ENCODE peak calls at places on chromosomes 13 and 19, in four cellular contexts. L is heart right ventricle, G is Panc1, K is hepatocyte. D is an unnamed sample.

GRCh38 chr13:77002590-77003190 is 10.8 kb downstream of the CLN5 start:
- DNase-seq in L (no peak), G (no peak), K (peak), D (no peak)

GRCh38 chr13:33633701-33634525 is 184.0 kb upstream of the RFC3 start:
- DNase-seq in L (no peak), G (no peak), K (no peak), D (no peak)

GRCh38 chr13:29266743-29267142 is 328.7 kb downstream of the SLC7A1 start:
- DNase-seq in L (no peak), G (no peak), K (no peak), D (no peak)

GRCh38 chr13:88643233-88643632 is 972.1 kb downstream of the SLITRK5 start:
- DNase-seq in L (no peak), G (no peak), K (no peak), D (no peak)

GRCh38 chr13:28268800-28269223 is 130.5 kb downstream of the PAN3 start:
- DNase-seq in L (no peak), G (no peak), K (no peak), D (no peak)

GRCh38 chr13:109412232-109412935 is 374.0 kb downstream of the IRS2 start:
- DNase-seq in L (peak), G (no peak), K (peak), D (peak)

GRCh38 chr13:44271915-44272341 is 101.7 kb upstream of the SERP2 start:
- DNase-seq in L (peak), G (no peak), K (no peak), D (no peak)

GRCh38 chr19:51023946-51024345 is 2.5 kb downstream of the KLK11 start:
- DNase-seq in L (no peak), G (no peak), K (no peak), D (no peak)

GRCh38 chr13:33153421-33154381 is 131.9 kb downstream of the STARD13 start:
- DNase-seq in L (peak), G (no peak), K (no peak), D (no peak)

GRCh38 chr13:29954082-29955043 is 103.9 kb upstream of the UBL3 start:
- DNase-seq in L (no peak), G (no peak), K (no peak), D (no peak)

GRCh38 chr19:7076151-7076550 is 6.6 kb downstream of the ZNF557 start:
- DNase-seq in L (no peak), G (no peak), K (no peak), D (no peak)

GRCh38 chr13:55090612-55091011 is 2050.1 kb upstream of the PRR20A start:
- DNase-seq in L (no peak), G (no peak), K (no peak), D (no peak)

GRCh38 chr19:33024398-33024797 is 40.3 kb downstream of the RHPN2 start:
- DNase-seq in L (no peak), G (no peak), K (no peak), D (no peak)

GRCh38 chr19:42255766-42256750 is 1.1 kb upstream of the ERF start:
- DNase-seq in L (peak), G (no peak), K (peak), D (peak)

GRCh38 chr13:34308725-34309124 is 490.8 kb downstream of the RFC3 start:
- DNase-seq in L (no peak), G (no peak), K (no peak), D (no peak)

GRCh38 chr19:52140077-52140710 is 456 bp upstream of the ZNF616 start:
- DNase-seq in L (no peak), G (no peak), K (no peak), D (no peak)

GRCh38 chr19:35168261-35168660 is 13.7 kb downstream of the FXYD5 start:
- DNase-seq in L (no peak), G (no peak), K (no peak), D (no peak)

GRCh38 chr19:58007285-58007684 is 4.7 kb upstream of the ZNF606 start:
- DNase-seq in L (no peak), G (no peak), K (no peak), D (peak)

GRCh38 chr19:11693505-11694499 is 44.9 kb downstream of the ZNF823 start:
- DNase-seq in L (no peak), G (no peak), K (peak), D (peak)

GRCh38 chr13:70014337-70014736 is 93.3 kb upstream of the ATXN8OS start:
- DNase-seq in L (no peak), G (no peak), K (no peak), D (no peak)

GRCh38 chr13:113555141-113555540 is 29.4 kb upstream of the TFDP1 start:
- DNase-seq in L (no peak), G (no peak), K (no peak), D (peak)

GRCh38 chr13:46893820-46894533 is 2.9 kb downstream of the HTR2A start:
- DNase-seq in L (peak), G (no peak), K (peak), D (peak)
- H3K27ac ChIP-seq in L (no peak), G (no peak), K (no peak), D (no peak)

DNA sequence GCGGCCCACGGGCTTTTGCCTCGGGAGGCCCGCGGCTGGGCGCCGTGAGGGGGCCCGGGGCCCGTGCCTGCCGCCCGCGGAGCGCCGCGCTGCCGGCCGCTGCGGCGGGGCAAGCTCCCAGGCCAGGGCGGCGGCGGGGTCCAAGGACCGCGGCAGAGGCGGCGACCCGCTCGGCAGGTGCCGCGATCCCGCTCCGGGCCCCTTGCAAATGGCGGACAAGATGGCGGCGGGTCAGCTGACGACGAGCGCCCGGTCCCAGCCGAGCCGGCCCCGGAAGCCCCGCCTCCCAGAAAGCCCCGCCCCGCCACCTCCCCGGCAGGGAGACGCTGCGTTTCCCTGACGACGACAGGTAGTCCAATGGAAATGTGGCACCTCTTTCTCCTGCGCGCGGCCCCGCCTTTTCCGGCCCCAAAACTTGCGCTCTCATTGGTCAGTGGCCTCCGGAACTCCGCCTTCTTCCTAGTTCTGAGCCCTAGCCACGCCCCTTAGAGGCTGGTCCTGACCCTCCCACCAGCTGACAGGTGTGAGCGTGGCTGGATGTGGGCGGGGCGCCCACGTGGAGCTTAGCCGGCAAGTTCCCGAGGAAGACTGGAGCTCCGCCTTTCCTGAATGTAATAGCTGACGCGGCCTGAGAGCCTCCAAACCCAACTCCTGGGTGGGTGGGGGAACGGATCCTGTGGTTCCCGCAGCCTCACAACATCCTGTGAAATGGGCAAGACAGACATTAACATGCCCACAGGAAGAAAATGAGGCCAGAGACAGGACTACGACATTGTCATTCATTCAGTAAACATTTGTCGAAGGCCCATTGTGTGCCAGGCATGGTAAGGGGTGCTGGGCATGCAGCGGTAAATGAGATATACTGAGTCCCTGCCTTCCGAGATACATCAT is at the start of gene AP3D1:
- DNase-seq in L (peak), G (peak), K (peak), D (peak)
- TF ChIP-seq CTCF in L (no peak), G (no peak), K (no peak), D (no peak)

DNA sequence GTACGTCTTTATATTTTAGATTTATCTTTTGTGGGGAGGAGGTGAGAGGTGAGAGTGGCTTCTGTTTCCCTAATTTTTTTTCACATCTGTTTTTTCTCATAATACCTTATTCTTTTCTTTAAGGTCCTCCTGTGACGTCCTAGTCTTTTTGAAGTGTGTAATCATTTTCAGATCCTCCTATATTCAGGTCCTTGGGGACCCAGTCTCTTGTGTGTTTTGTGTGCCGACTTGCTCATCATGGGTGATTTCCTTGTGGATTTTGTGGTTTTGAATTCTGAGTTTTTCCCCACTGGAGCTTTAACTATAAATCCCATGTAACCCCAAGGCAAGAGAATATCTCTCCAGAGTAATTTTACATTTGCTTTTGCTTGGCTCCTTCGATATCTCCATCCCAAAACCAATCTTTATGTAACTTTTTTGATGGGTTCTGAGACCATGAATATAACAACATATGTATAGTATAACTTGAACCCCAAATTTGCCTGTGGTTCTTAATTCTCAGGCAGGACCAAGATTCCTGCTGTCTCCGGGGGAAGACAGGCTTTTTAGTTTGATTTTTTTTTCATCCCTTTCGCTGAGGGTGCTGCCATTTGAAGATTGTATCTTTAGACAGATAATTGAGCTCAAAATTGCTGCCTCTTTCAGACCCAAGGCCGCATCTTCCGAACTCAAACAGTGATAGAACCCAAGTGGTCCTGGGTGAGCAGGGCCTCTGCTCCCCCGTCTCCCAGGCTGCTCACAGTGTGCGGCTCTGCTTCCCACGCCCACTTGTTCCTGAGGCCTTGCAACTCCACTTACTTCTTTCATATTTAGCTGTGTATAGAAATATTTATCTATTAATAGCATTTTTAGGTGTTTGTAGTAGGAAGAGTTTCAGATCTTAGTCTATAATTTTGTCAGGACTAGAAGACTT is 59.1 kb upstream of the GPR183 start:
- DNase-seq in L (no peak), G (no peak), K (no peak), D (peak)
- H3K27ac ChIP-seq in L (no peak), G (no peak), K (no peak), D (no peak)

DNA sequence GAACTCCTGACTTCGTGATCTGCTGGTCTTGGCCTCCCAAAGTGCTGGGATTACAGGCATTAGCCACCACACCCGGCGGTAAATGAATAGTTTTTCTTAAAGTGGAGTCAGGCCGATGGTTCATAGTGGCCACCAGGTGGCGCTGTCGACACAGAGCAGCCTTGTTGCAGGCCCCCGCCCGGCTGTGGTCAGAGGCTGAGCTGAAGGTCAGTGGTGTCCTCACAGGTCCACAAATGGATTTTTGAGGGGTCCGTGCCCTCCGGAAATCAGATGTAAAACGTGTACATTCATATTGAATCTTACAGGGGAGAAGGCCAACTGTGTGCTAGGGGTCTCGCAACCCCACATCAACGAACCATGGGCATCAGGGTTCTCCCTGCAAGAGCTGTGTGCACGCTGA is 13.4 kb upstream of the WDR18 start:
- DNase-seq in L (no peak), G (no peak), K (peak), D (peak)
- TF ChIP-seq CTCF in L (peak), G (no peak), K (peak), D (peak)